ENCODE peak calls at places on chromosomes 11 and 22, in four cellular contexts. O is CD8-positive, alpha-beta T cell; L is NCI-H526; M is anterior cingulate cortex. K is an unnamed sample.

GRCh38 chr11:30314625-30315024 is 8.3 kb upstream of the ARL14EP start:
- DNase-seq in M (no peak), L (peak), O (no peak), K (no peak)

GRCh38 chr22:17845790-17846189 is 71.5 kb upstream of the BID start:
- DNase-seq in O (no peak), L (no peak), M (peak), K (no peak)

GRCh38 chr11:131671320-131671719 is 300.9 kb downstream of the NTM start:
- DNase-seq in O (no peak), M (no peak), L (no peak), K (no peak)

GRCh38 chr11:10181811-10182210 is 112.2 kb downstream of the SBF2 start:
- DNase-seq in M (no peak), O (no peak), L (no peak), K (no peak)

GRCh38 chr11:12074529-12075195 is 35.7 kb upstream of the MICAL2 start:
- DNase-seq in M (no peak), O (no peak), L (no peak), K (no peak)

GRCh38 chr22:29314074-29314473 is 1.4 kb downstream of the RASL10A start:
- DNase-seq in M (no peak), L (peak), O (no peak), K (no peak)

GRCh38 chr22:39314251-39314971 is 5.0 kb downstream of the RPL3 start:
- DNase-seq in M (no peak), O (no peak), L (no peak), K (no peak)

GRCh38 chr22:17990942-17991341 is 33.4 kb downstream of the MICAL3 start:
- DNase-seq in M (no peak), O (no peak), L (no peak), K (no peak)

GRCh38 chr11:108203075-108203474 is 19.4 kb downstream of the NPAT start:
- DNase-seq in O (no peak), M (no peak), L (no peak), K (no peak)

GRCh38 chr11:45857834-45858492 is 10.7 kb downstream of the CRY2 start:
- DNase-seq in O (no peak), L (no peak), M (no peak), K (no peak)

GRCh38 chr11:6667733-6668374 is 12.2 kb upstream of the DCHS1 start:
- DNase-seq in O (no peak), L (peak), M (no peak), K (peak)

GRCh38 chr22:19105867-19106802 is 16.1 kb downstream of the DGCR2 start:
- DNase-seq in L (peak), O (peak), M (no peak), K (no peak)

GRCh38 chr11:110373061-110373702 is 56.6 kb upstream of the FDX1 start:
- DNase-seq in O (no peak), L (no peak), M (no peak), K (no peak)